ENCODE peak calls at places on chromosomes 5 and 9, in seven cellular contexts. J, W, U, C, V, Z and K are unnamed samples.

GRCh38 chr5:81302596-81302995 is 1.2 kb downstream of the ZCCHC9 start:
- DNase-seq in W (peak), J (no peak), C (no peak), V (no peak), U (no peak), Z (no peak), K (no peak)

GRCh38 chr9:128125575-128126354 is 1.8 kb downstream of the PTGES2 start:
- DNase-seq in V (no peak), C (no peak), Z (no peak), J (no peak), U (no peak), W (no peak), K (no peak)

GRCh38 chr9:134461436-134461982 is 135.3 kb downstream of the RXRA start:
- DNase-seq in Z (no peak), V (no peak), W (no peak), C (no peak), U (no peak), J (no peak), K (no peak)

GRCh38 chr5:141330299-141331080 is at the start of gene PCDHGA1:
- DNase-seq in W (peak), U (peak), C (peak), V (peak), Z (peak), J (no peak), K (peak)

GRCh38 chr5:100828756-100829342 is 74.2 kb downstream of the ST8SIA4 start:
- DNase-seq in C (no peak), W (no peak), V (no peak), J (no peak), U (no peak), Z (no peak), K (peak)

GRCh38 chr5:130189961-130190360 is 285.7 kb downstream of the CHSY3 start:
- DNase-seq in J (no peak), C (no peak), Z (no peak), W (no peak), U (no peak), V (no peak), K (no peak)

GRCh38 chr5:4036861-4037260 is 441.2 kb downstream of the IRX1 start:
- DNase-seq in U (no peak), Z (no peak), C (no peak), J (no peak), W (no peak), V (no peak), K (no peak)

GRCh38 chr5:117455236-117456233 is 880.9 kb upstream of the SEMA6A start:
- DNase-seq in J (no peak), U (no peak), C (peak), W (no peak), Z (peak), V (peak), K (no peak)

GRCh38 chr9:111161015-111161415 is 122.7 kb upstream of the LPAR1 start:
- DNase-seq in W (peak), V (no peak), U (no peak), J (no peak), Z (no peak), C (no peak), K (no peak)

GRCh38 chr9:128124873-128125574 is 2.5 kb downstream of the PTGES2 start:
- DNase-seq in C (peak), U (no peak), J (no peak), W (peak), Z (peak), V (peak), K (peak)

GRCh38 chr9:4932681-4933080 is 52.4 kb upstream of the JAK2 start:
- DNase-seq in V (no peak), C (no peak), Z (no peak), J (no peak), U (no peak), W (no peak), K (no peak)

GRCh38 chr5:17180957-17181723 is 36.3 kb upstream of the BASP1 start:
- DNase-seq in V (no peak), U (no peak), Z (no peak), J (no peak), W (peak), C (no peak), K (peak)

GRCh38 chr5:67205981-67206380 is 9.4 kb upstream of the CD180 start:
- DNase-seq in U (no peak), W (no peak), Z (no peak), J (no peak), V (no peak), C (no peak), K (no peak)

GRCh38 chr5:91223886-91224285 is 159.2 kb downstream of the ARRDC3 start:
- DNase-seq in Z (no peak), V (no peak), W (peak), J (no peak), C (no peak), U (no peak), K (no peak)

GRCh38 chr9:20112367-20112766 is 323.5 kb upstream of the SLC24A2 start:
- DNase-seq in C (no peak), W (peak), V (no peak), Z (no peak), J (no peak), U (no peak), K (no peak)

GRCh38 chr9:134564431-134565170 is 77.0 kb upstream of the COL5A1 start:
- DNase-seq in U (no peak), W (peak), Z (no peak), V (no peak), C (no peak), J (no peak), K (no peak)

GRCh38 chr9:117734523-117735314 is 30.5 kb downstream of the TLR4 start:
- DNase-seq in U (no peak), Z (no peak), C (no peak), J (no peak), V (no peak), W (peak), K (no peak)

GRCh38 chr5:176768174-176768970 is 42.0 kb upstream of the UNC5A start:
- DNase-seq in Z (no peak), J (no peak), C (peak), V (no peak), W (no peak), U (no peak), K (no peak)

GRCh38 chr5:76379316-76379715 is 23.8 kb upstream of the IQGAP2 start:
- DNase-seq in Z (no peak), W (no peak), C (no peak), J (no peak), V (no peak), U (no peak), K (no peak)

GRCh38 chr5:73633060-73633459 is 7.1 kb downstream of the ARHGEF28 start:
- DNase-seq in J (no peak), C (no peak), Z (no peak), U (no peak), V (no peak), W (no peak), K (no peak)

GRCh38 chr5:181133610-181134231 is 2.8 kb upstream of the OR2V1 start:
- DNase-seq in V (no peak), Z (no peak), J (no peak), C (peak), U (no peak), W (peak), K (no peak)

GRCh38 chr5:105905392-105905791 is 1765.3 kb downstream of the EFNA5 start:
- DNase-seq in U (no peak), Z (no peak), W (no peak), J (no peak), C (no peak), V (no peak), K (no peak)

GRCh38 chr9:9783211-9783610 is 829.6 kb downstream of the PTPRD start:
- DNase-seq in U (no peak), J (no peak), W (no peak), Z (no peak), C (no peak), V (no peak), K (no peak)

GRCh38 chr5:59173568-59173967 is 590.7 kb downstream of the RAB3C start:
- DNase-seq in V (no peak), C (peak), W (no peak), Z (no peak), U (no peak), J (no peak), K (no peak)

GRCh38 chr9:18587988-18588387 is 114.0 kb downstream of the ADAMTSL1 start:
- DNase-seq in U (no peak), J (no peak), Z (no peak), V (no peak), C (no peak), W (peak), K (no peak)